ENCODE peak calls at places on chromosomes 5 and 9, in six cellular contexts. One of them, this sample, is unnamed.

GRCh38 chr5:128074947-128075346 is 8.6 kb upstream of the SLC12A2 start:
- DNase-seq in HepG2: no peak
- DNase-seq in H1: no peak
- DNase-seq in GM12891: no peak
- DNase-seq in K562: no peak
- DNase-seq in GM12878: no peak
- DNase-seq in this sample: no peak

GRCh38 chr9:6973762-6974161 is 216.0 kb downstream of the KDM4C start:
- DNase-seq in HepG2: peak
- DNase-seq in H1: no peak
- DNase-seq in GM12891: peak
- DNase-seq in K562: no peak
- DNase-seq in GM12878: peak
- DNase-seq in this sample: no peak

GRCh38 chr5:30401479-30402058 is 791.9 kb upstream of the CDH6 start:
- DNase-seq in HepG2: peak
- DNase-seq in H1: no peak
- DNase-seq in GM12891: no peak
- DNase-seq in K562: no peak
- DNase-seq in GM12878: no peak
- DNase-seq in this sample: no peak

GRCh38 chr5:159943331-159943730 is 27.0 kb downstream of the ADRA1B start:
- DNase-seq in HepG2: no peak
- DNase-seq in H1: no peak
- DNase-seq in GM12891: no peak
- DNase-seq in K562: no peak
- DNase-seq in GM12878: no peak
- DNase-seq in this sample: no peak

GRCh38 chr9:110579763-110580255 is 268 bp upstream of the SVEP1 start:
- DNase-seq in HepG2: no peak
- DNase-seq in H1: no peak
- DNase-seq in GM12891: no peak
- DNase-seq in K562: no peak
- DNase-seq in GM12878: no peak
- DNase-seq in this sample: no peak

GRCh38 chr9:136792321-136793062 is 1.3 kb downstream of the TMEM141 start:
- DNase-seq in HepG2: no peak
- DNase-seq in H1: no peak
- DNase-seq in GM12891: no peak
- DNase-seq in K562: no peak
- DNase-seq in GM12878: no peak
- DNase-seq in this sample: no peak

GRCh38 chr5:3364433-3364832 is 231.2 kb upstream of the IRX1 start:
- DNase-seq in HepG2: no peak
- DNase-seq in H1: no peak
- DNase-seq in GM12891: no peak
- DNase-seq in K562: no peak
- DNase-seq in GM12878: no peak
- DNase-seq in this sample: no peak

GRCh38 chr9:89473762-89474469 is 24.0 kb downstream of the SEMA4D start:
- DNase-seq in HepG2: no peak
- DNase-seq in H1: no peak
- DNase-seq in GM12891: no peak
- DNase-seq in K562: no peak
- DNase-seq in GM12878: no peak
- DNase-seq in this sample: no peak

GRCh38 chr9:99126312-99126711 is 21.4 kb downstream of the TGFBR1 start:
- DNase-seq in HepG2: no peak
- DNase-seq in H1: no peak
- DNase-seq in GM12891: no peak
- DNase-seq in K562: no peak
- DNase-seq in GM12878: no peak
- DNase-seq in this sample: no peak

GRCh38 chr5:180553530-180553929 is 37.8 kb downstream of the SCGB3A1 start:
- DNase-seq in HepG2: no peak
- DNase-seq in H1: no peak
- DNase-seq in GM12891: no peak
- DNase-seq in K562: peak
- DNase-seq in GM12878: no peak
- DNase-seq in this sample: no peak

GRCh38 chr5:9658726-9659125 is 28.6 kb upstream of the TAS2R1 start:
- DNase-seq in HepG2: no peak
- DNase-seq in H1: no peak
- DNase-seq in GM12891: no peak
- DNase-seq in K562: no peak
- DNase-seq in GM12878: no peak
- DNase-seq in this sample: no peak

GRCh38 chr5:135340568-135340967 is 58.5 kb downstream of the MACROH2A1 start:
- DNase-seq in HepG2: no peak
- DNase-seq in H1: no peak
- DNase-seq in GM12891: no peak
- DNase-seq in K562: no peak
- DNase-seq in GM12878: no peak
- DNase-seq in this sample: no peak

GRCh38 chr9:134294228-134295071 is 31.8 kb upstream of the RXRA start:
- DNase-seq in HepG2: no peak
- DNase-seq in H1: no peak
- DNase-seq in GM12891: no peak
- DNase-seq in K562: peak
- DNase-seq in GM12878: no peak
- DNase-seq in this sample: no peak

GRCh38 chr5:144028058-144028457 is 142.4 kb downstream of the YIPF5 start:
- DNase-seq in HepG2: no peak
- DNase-seq in H1: no peak
- DNase-seq in GM12891: no peak
- DNase-seq in K562: no peak
- DNase-seq in GM12878: no peak
- DNase-seq in this sample: no peak

GRCh38 chr9:97705354-97705950 is 8.3 kb upstream of the XPA start:
- DNase-seq in HepG2: no peak
- DNase-seq in H1: no peak
- DNase-seq in GM12891: no peak
- DNase-seq in K562: no peak
- DNase-seq in GM12878: no peak
- DNase-seq in this sample: no peak

GRCh38 chr9:120583958-120584369 is 4.0 kb upstream of the CDK5RAP2 start:
- DNase-seq in HepG2: peak
- DNase-seq in H1: no peak
- DNase-seq in GM12891: no peak
- DNase-seq in K562: peak
- DNase-seq in GM12878: peak
- DNase-seq in this sample: peak

GRCh38 chr5:115735108-115735998 is 81.1 kb downstream of the CDO1 start:
- DNase-seq in HepG2: no peak
- DNase-seq in H1: no peak
- DNase-seq in GM12891: no peak
- DNase-seq in K562: no peak
- DNase-seq in GM12878: no peak
- DNase-seq in this sample: no peak

GRCh38 chr9:128912270-128912853 is 8.4 kb upstream of the PHYHD1 start:
- DNase-seq in HepG2: peak
- DNase-seq in H1: peak
- DNase-seq in GM12891: no peak
- DNase-seq in K562: no peak
- DNase-seq in GM12878: no peak
- DNase-seq in this sample: no peak

GRCh38 chr5:68354315-68354714 is 138.8 kb downstream of the PIK3R1 start:
- DNase-seq in HepG2: no peak
- DNase-seq in H1: no peak
- DNase-seq in GM12891: no peak
- DNase-seq in K562: no peak
- DNase-seq in GM12878: no peak
- DNase-seq in this sample: no peak

GRCh38 chr9:34566972-34567371 is 22.6 kb downstream of the CNTFR start:
- DNase-seq in HepG2: no peak
- DNase-seq in H1: no peak
- DNase-seq in GM12891: no peak
- DNase-seq in K562: no peak
- DNase-seq in GM12878: no peak
- DNase-seq in this sample: no peak

GRCh38 chr5:119318256-119318914 is 37.4 kb upstream of the TNFAIP8 start:
- DNase-seq in HepG2: peak
- DNase-seq in H1: no peak
- DNase-seq in GM12891: no peak
- DNase-seq in K562: no peak
- DNase-seq in GM12878: no peak
- DNase-seq in this sample: no peak

GRCh38 chr5:62208218-62208852 is 97.7 kb upstream of the KIF2A start:
- DNase-seq in HepG2: peak
- DNase-seq in H1: no peak
- DNase-seq in GM12891: no peak
- DNase-seq in K562: no peak
- DNase-seq in GM12878: no peak
- DNase-seq in this sample: no peak

DNA sequence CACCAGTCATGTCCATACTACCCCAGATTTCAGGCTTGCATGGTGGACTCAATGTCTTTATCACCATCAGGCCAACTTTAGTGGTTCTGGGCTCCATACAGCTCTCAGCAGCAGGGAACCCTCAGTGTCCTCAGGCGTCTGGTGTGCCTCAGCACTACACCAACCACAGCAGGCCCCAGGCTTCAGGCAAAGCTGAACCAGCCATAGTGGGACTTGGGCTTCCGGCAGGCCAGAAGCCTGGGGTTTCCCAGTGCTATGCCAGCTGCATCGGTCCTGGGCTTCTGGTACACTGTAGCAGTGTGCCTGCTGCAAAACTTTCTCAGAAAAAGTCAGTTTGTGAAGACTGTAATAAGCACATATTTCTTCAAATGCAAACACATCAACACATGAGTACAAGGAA is 11.0 kb upstream of the ZDHHC21 start:
- DNase-seq in HepG2: no peak
- DNase-seq in H1: no peak
- DNase-seq in GM12891: no peak
- DNase-seq in K562: no peak
- DNase-seq in GM12878: no peak
- DNase-seq in this sample: no peak
- TF ChIP-seq POLR2A in HepG2: no peak
- TF ChIP-seq POLR2A in H1: no peak
- TF ChIP-seq POLR2A in GM12891: no peak
- TF ChIP-seq POLR2A in K562: no peak
- TF ChIP-seq POLR2A in GM12878: no peak
- TF ChIP-seq POLR2A in this sample: no peak

GRCh38 chr5:134171972-134172371 is 4.8 kb downstream of the SKP1 start:
- DNase-seq in HepG2: no peak
- DNase-seq in H1: no peak
- DNase-seq in GM12891: no peak
- DNase-seq in K562: no peak
- DNase-seq in GM12878: no peak
- DNase-seq in this sample: no peak
- TF ChIP-seq TAF1 in HepG2: no peak
- TF ChIP-seq TAF1 in H1: no peak
- TF ChIP-seq TAF1 in GM12891: no peak
- TF ChIP-seq TAF1 in K562: no peak
- TF ChIP-seq TAF1 in GM12878: no peak
- TF ChIP-seq TAF1 in this sample: no peak

GRCh38 chr5:142946547-142947426 is 176.6 kb downstream of the ARHGAP26 start:
- DNase-seq in HepG2: no peak
- DNase-seq in H1: no peak
- DNase-seq in GM12891: no peak
- DNase-seq in K562: no peak
- DNase-seq in GM12878: no peak
- DNase-seq in this sample: no peak

GRCh38 chr5:142945321-142945720 is 175.1 kb downstream of the ARHGAP26 start:
- DNase-seq in HepG2: no peak
- DNase-seq in H1: no peak
- DNase-seq in GM12891: no peak
- DNase-seq in K562: no peak
- DNase-seq in GM12878: no peak
- DNase-seq in this sample: no peak

GRCh38 chr5:142945845-142946244 is 175.7 kb downstream of the ARHGAP26 start:
- DNase-seq in HepG2: no peak
- DNase-seq in H1: no peak
- DNase-seq in GM12891: no peak
- DNase-seq in K562: no peak
- DNase-seq in GM12878: no peak
- DNase-seq in this sample: no peak

GRCh38 chr5:142944140-142944539 is 174.0 kb downstream of the ARHGAP26 start:
- DNase-seq in HepG2: no peak
- DNase-seq in H1: no peak
- DNase-seq in GM12891: no peak
- DNase-seq in K562: no peak
- DNase-seq in GM12878: no peak
- DNase-seq in this sample: no peak

GRCh38 chr5:142947427-142947709 is 177.2 kb downstream of the ARHGAP26 start:
- DNase-seq in HepG2: no peak
- DNase-seq in H1: no peak
- DNase-seq in GM12891: no peak
- DNase-seq in K562: no peak
- DNase-seq in GM12878: no peak
- DNase-seq in this sample: no peak
- TF ChIP-seq POLR2A in HepG2: no peak
- TF ChIP-seq POLR2A in H1: no peak
- TF ChIP-seq POLR2A in GM12891: no peak
- TF ChIP-seq POLR2A in K562: no peak
- TF ChIP-seq POLR2A in GM12878: no peak
- TF ChIP-seq POLR2A in this sample: no peak

DNA sequence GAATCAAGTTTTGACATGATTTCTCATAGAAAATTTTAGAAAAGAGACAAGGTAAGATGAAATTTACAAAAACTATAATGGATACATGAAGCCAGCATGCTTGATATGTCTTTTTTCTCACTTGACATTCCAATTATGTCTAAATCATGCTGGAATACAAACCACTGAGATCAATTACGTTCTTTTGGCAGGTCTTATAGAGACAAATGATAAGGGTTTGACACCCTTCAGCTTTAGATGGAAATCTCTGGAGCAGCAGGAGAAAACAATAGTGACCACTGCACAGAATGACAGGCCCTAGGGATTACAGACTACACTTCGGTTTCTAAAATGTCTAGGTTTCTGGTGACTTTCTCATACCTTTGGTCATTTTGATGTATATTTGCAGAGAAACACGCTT is 342.9 kb downstream of the TRPM3 start:
- DNase-seq in HepG2: no peak
- DNase-seq in H1: no peak
- DNase-seq in GM12891: no peak
- DNase-seq in K562: no peak
- DNase-seq in GM12878: no peak
- DNase-seq in this sample: no peak
- TF ChIP-seq TAF1 in HepG2: no peak
- TF ChIP-seq TAF1 in H1: no peak
- TF ChIP-seq TAF1 in GM12891: no peak
- TF ChIP-seq TAF1 in K562: no peak
- TF ChIP-seq TAF1 in GM12878: no peak
- TF ChIP-seq TAF1 in this sample: no peak

GRCh38 chr9:76905984-76906861 is at the start of gene PRUNE2:
- DNase-seq in HepG2: no peak
- DNase-seq in H1: peak
- DNase-seq in GM12891: peak
- DNase-seq in K562: peak
- DNase-seq in GM12878: no peak
- DNase-seq in this sample: no peak
- TF ChIP-seq POLR2A in HepG2: no peak
- TF ChIP-seq POLR2A in H1: peak
- TF ChIP-seq POLR2A in GM12891: no peak
- TF ChIP-seq POLR2A in K562: no peak
- TF ChIP-seq POLR2A in GM12878: no peak
- TF ChIP-seq POLR2A in this sample: no peak

This sample was measured in GM12892.